ENCODE peak calls at places on chromosomes 13 and 19, in nine cellular contexts. One of them, this sample, is unnamed.

GRCh38 chr13:31945202-31945978 is 86.2 kb upstream of the FRY start:
- DNase-seq in WTC11: no peak
- DNase-seq in NCI-H345: peak; percentile 66
- DNase-seq in SK-MEL-5: peak; percentile 19
- DNase-seq in psoas muscle: peak; percentile 84
- DNase-seq in substantia nigra: no peak
- DNase-seq in transverse colon: peak; percentile 27
- DNase-seq in glomerular endothelial cell: no peak
- DNase-seq in stimulated activated CD4-positive, alpha-beta T cell treated with anti-CD3 and anti-CD28 coated beads, TNF-alpha, amount 100 ng/mL, for 4 hours: no peak
- DNase-seq in this sample: no peak

GRCh38 chr13:80612804-80613203 is 271.9 kb upstream of the SPRY2 start:
- DNase-seq in WTC11: no peak
- DNase-seq in NCI-H345: no peak
- DNase-seq in SK-MEL-5: no peak
- DNase-seq in psoas muscle: no peak
- DNase-seq in substantia nigra: no peak
- DNase-seq in transverse colon: no peak
- DNase-seq in glomerular endothelial cell: no peak
- DNase-seq in stimulated activated CD4-positive, alpha-beta T cell treated with anti-CD3 and anti-CD28 coated beads, TNF-alpha, amount 100 ng/mL, for 4 hours: no peak
- DNase-seq in this sample: no peak

GRCh38 chr13:33740134-33740538 is 77.8 kb upstream of the RFC3 start:
- DNase-seq in WTC11: no peak
- DNase-seq in NCI-H345: no peak
- DNase-seq in SK-MEL-5: peak; percentile 26
- DNase-seq in psoas muscle: no peak
- DNase-seq in substantia nigra: no peak
- DNase-seq in transverse colon: no peak
- DNase-seq in glomerular endothelial cell: no peak
- DNase-seq in stimulated activated CD4-positive, alpha-beta T cell treated with anti-CD3 and anti-CD28 coated beads, TNF-alpha, amount 100 ng/mL, for 4 hours: no peak
- DNase-seq in this sample: no peak

GRCh38 chr13:85729296-85729695 is 69.9 kb downstream of the SLITRK6 start:
- DNase-seq in WTC11: no peak
- DNase-seq in NCI-H345: no peak
- DNase-seq in SK-MEL-5: no peak
- DNase-seq in psoas muscle: no peak
- DNase-seq in substantia nigra: no peak
- DNase-seq in transverse colon: no peak
- DNase-seq in glomerular endothelial cell: no peak
- DNase-seq in stimulated activated CD4-positive, alpha-beta T cell treated with anti-CD3 and anti-CD28 coated beads, TNF-alpha, amount 100 ng/mL, for 4 hours: no peak
- DNase-seq in this sample: no peak

GRCh38 chr19:53892981-53893325 is 11.0 kb downstream of the PRKCG start:
- DNase-seq in WTC11: peak; percentile 69
- DNase-seq in NCI-H345: no peak
- DNase-seq in SK-MEL-5: peak; percentile 35
- DNase-seq in psoas muscle: no peak
- DNase-seq in substantia nigra: no peak
- DNase-seq in transverse colon: no peak
- DNase-seq in glomerular endothelial cell: no peak
- DNase-seq in stimulated activated CD4-positive, alpha-beta T cell treated with anti-CD3 and anti-CD28 coated beads, TNF-alpha, amount 100 ng/mL, for 4 hours: no peak
- DNase-seq in this sample: peak; percentile 67

GRCh38 chr19:19523177-19523576 is 5.5 kb upstream of the YJEFN3 start:
- DNase-seq in WTC11: no peak
- DNase-seq in NCI-H345: no peak
- DNase-seq in SK-MEL-5: no peak
- DNase-seq in psoas muscle: no peak
- DNase-seq in substantia nigra: no peak
- DNase-seq in transverse colon: no peak
- DNase-seq in glomerular endothelial cell: no peak
- DNase-seq in stimulated activated CD4-positive, alpha-beta T cell treated with anti-CD3 and anti-CD28 coated beads, TNF-alpha, amount 100 ng/mL, for 4 hours: no peak
- DNase-seq in this sample: no peak

GRCh38 chr19:24033962-24034342 is 53.0 kb upstream of the ZNF254 start:
- DNase-seq in WTC11: no peak
- DNase-seq in NCI-H345: peak; percentile 36
- DNase-seq in SK-MEL-5: peak; percentile 26
- DNase-seq in psoas muscle: peak; percentile 36
- DNase-seq in substantia nigra: peak; percentile 36
- DNase-seq in transverse colon: peak; percentile 62
- DNase-seq in glomerular endothelial cell: peak; percentile 27
- DNase-seq in stimulated activated CD4-positive, alpha-beta T cell treated with anti-CD3 and anti-CD28 coated beads, TNF-alpha, amount 100 ng/mL, for 4 hours: no peak
- DNase-seq in this sample: peak; percentile 33

GRCh38 chr13:99198630-99199029 is 2.0 kb upstream of the UBAC2 start:
- DNase-seq in WTC11: no peak
- DNase-seq in NCI-H345: no peak
- DNase-seq in SK-MEL-5: no peak
- DNase-seq in psoas muscle: no peak
- DNase-seq in substantia nigra: no peak
- DNase-seq in transverse colon: no peak
- DNase-seq in glomerular endothelial cell: no peak
- DNase-seq in stimulated activated CD4-positive, alpha-beta T cell treated with anti-CD3 and anti-CD28 coated beads, TNF-alpha, amount 100 ng/mL, for 4 hours: no peak
- DNase-seq in this sample: no peak

GRCh38 chr19:29098863-29099481 is 114.0 kb downstream of the UQCRFS1 start:
- DNase-seq in WTC11: no peak
- DNase-seq in NCI-H345: peak; percentile 90
- DNase-seq in SK-MEL-5: no peak
- DNase-seq in psoas muscle: peak; percentile 84
- DNase-seq in substantia nigra: no peak
- DNase-seq in transverse colon: peak; percentile 23
- DNase-seq in glomerular endothelial cell: no peak
- DNase-seq in stimulated activated CD4-positive, alpha-beta T cell treated with anti-CD3 and anti-CD28 coated beads, TNF-alpha, amount 100 ng/mL, for 4 hours: no peak
- DNase-seq in this sample: no peak

GRCh38 chr13:66887088-66887487 is 343.0 kb downstream of the PCDH9 start:
- DNase-seq in WTC11: no peak
- DNase-seq in NCI-H345: peak; percentile 6
- DNase-seq in SK-MEL-5: no peak
- DNase-seq in psoas muscle: no peak
- DNase-seq in substantia nigra: peak; percentile 48
- DNase-seq in transverse colon: no peak
- DNase-seq in glomerular endothelial cell: no peak
- DNase-seq in stimulated activated CD4-positive, alpha-beta T cell treated with anti-CD3 and anti-CD28 coated beads, TNF-alpha, amount 100 ng/mL, for 4 hours: no peak
- DNase-seq in this sample: no peak

GRCh38 chr19:7676854-7677253 is at the start of gene MCEMP1:
- DNase-seq in WTC11: no peak
- DNase-seq in NCI-H345: no peak
- DNase-seq in SK-MEL-5: no peak
- DNase-seq in psoas muscle: no peak
- DNase-seq in substantia nigra: no peak
- DNase-seq in transverse colon: no peak
- DNase-seq in glomerular endothelial cell: no peak
- DNase-seq in stimulated activated CD4-positive, alpha-beta T cell treated with anti-CD3 and anti-CD28 coated beads, TNF-alpha, amount 100 ng/mL, for 4 hours: no peak
- DNase-seq in this sample: no peak

GRCh38 chr19:39390460-39390758 is 497 bp downstream of the PAF1 start:
- DNase-seq in WTC11: no peak
- DNase-seq in NCI-H345: no peak
- DNase-seq in SK-MEL-5: no peak
- DNase-seq in psoas muscle: no peak
- DNase-seq in substantia nigra: no peak
- DNase-seq in transverse colon: peak; percentile 79
- DNase-seq in glomerular endothelial cell: no peak
- DNase-seq in stimulated activated CD4-positive, alpha-beta T cell treated with anti-CD3 and anti-CD28 coated beads, TNF-alpha, amount 100 ng/mL, for 4 hours: peak; percentile 71
- DNase-seq in this sample: no peak

GRCh38 chr19:43318796-43319314 is 34.6 kb upstream of the CD177 start:
- DNase-seq in WTC11: no peak
- DNase-seq in NCI-H345: no peak
- DNase-seq in SK-MEL-5: no peak
- DNase-seq in psoas muscle: no peak
- DNase-seq in substantia nigra: no peak
- DNase-seq in transverse colon: no peak
- DNase-seq in glomerular endothelial cell: no peak
- DNase-seq in stimulated activated CD4-positive, alpha-beta T cell treated with anti-CD3 and anti-CD28 coated beads, TNF-alpha, amount 100 ng/mL, for 4 hours: no peak
- DNase-seq in this sample: no peak

GRCh38 chr13:49655906-49656305 is 27.6 kb downstream of the ARL11 start:
- DNase-seq in WTC11: no peak
- DNase-seq in NCI-H345: no peak
- DNase-seq in SK-MEL-5: peak; percentile 4
- DNase-seq in psoas muscle: no peak
- DNase-seq in substantia nigra: no peak
- DNase-seq in transverse colon: no peak
- DNase-seq in glomerular endothelial cell: no peak
- DNase-seq in stimulated activated CD4-positive, alpha-beta T cell treated with anti-CD3 and anti-CD28 coated beads, TNF-alpha, amount 100 ng/mL, for 4 hours: no peak
- DNase-seq in this sample: no peak

GRCh38 chr13:105069106-105069505 is 1466.4 kb downstream of the EFNB2 start:
- DNase-seq in WTC11: no peak
- DNase-seq in NCI-H345: no peak
- DNase-seq in SK-MEL-5: no peak
- DNase-seq in psoas muscle: no peak
- DNase-seq in substantia nigra: no peak
- DNase-seq in transverse colon: no peak
- DNase-seq in glomerular endothelial cell: no peak
- DNase-seq in stimulated activated CD4-positive, alpha-beta T cell treated with anti-CD3 and anti-CD28 coated beads, TNF-alpha, amount 100 ng/mL, for 4 hours: no peak
- DNase-seq in this sample: no peak

GRCh38 chr19:41705393-41706174 is 2.8 kb upstream of the CEACAM5 start:
- DNase-seq in WTC11: peak; percentile 77
- DNase-seq in NCI-H345: no peak
- DNase-seq in SK-MEL-5: peak; percentile 7
- DNase-seq in psoas muscle: no peak
- DNase-seq in substantia nigra: no peak
- DNase-seq in transverse colon: peak; percentile 55
- DNase-seq in glomerular endothelial cell: no peak
- DNase-seq in stimulated activated CD4-positive, alpha-beta T cell treated with anti-CD3 and anti-CD28 coated beads, TNF-alpha, amount 100 ng/mL, for 4 hours: no peak
- DNase-seq in this sample: no peak

GRCh38 chr19:35899547-35900214 is 659 bp downstream of the NFKBID start:
- DNase-seq in WTC11: peak; percentile 60
- DNase-seq in NCI-H345: peak; percentile 94
- DNase-seq in SK-MEL-5: peak; percentile 76
- DNase-seq in psoas muscle: peak; percentile 81
- DNase-seq in substantia nigra: peak; percentile 67
- DNase-seq in transverse colon: peak; percentile 89
- DNase-seq in glomerular endothelial cell: no peak
- DNase-seq in stimulated activated CD4-positive, alpha-beta T cell treated with anti-CD3 and anti-CD28 coated beads, TNF-alpha, amount 100 ng/mL, for 4 hours: peak; percentile 81
- DNase-seq in this sample: peak; percentile 96

GRCh38 chr13:109074436-109074835 is 445.0 kb downstream of the MYO16 start:
- DNase-seq in WTC11: no peak
- DNase-seq in NCI-H345: no peak
- DNase-seq in SK-MEL-5: no peak
- DNase-seq in psoas muscle: no peak
- DNase-seq in substantia nigra: no peak
- DNase-seq in transverse colon: no peak
- DNase-seq in glomerular endothelial cell: no peak
- DNase-seq in stimulated activated CD4-positive, alpha-beta T cell treated with anti-CD3 and anti-CD28 coated beads, TNF-alpha, amount 100 ng/mL, for 4 hours: no peak
- DNase-seq in this sample: no peak

GRCh38 chr13:109764474-109765292 is 21.7 kb downstream of the IRS2 start:
- DNase-seq in WTC11: no peak
- DNase-seq in NCI-H345: no peak
- DNase-seq in SK-MEL-5: peak; percentile 66
- DNase-seq in psoas muscle: peak; percentile 51
- DNase-seq in substantia nigra: peak; percentile 58
- DNase-seq in transverse colon: no peak
- DNase-seq in glomerular endothelial cell: no peak
- DNase-seq in stimulated activated CD4-positive, alpha-beta T cell treated with anti-CD3 and anti-CD28 coated beads, TNF-alpha, amount 100 ng/mL, for 4 hours: no peak
- DNase-seq in this sample: peak; percentile 72

GRCh38 chr13:47484564-47484963 is 516.5 kb downstream of the SUCLA2 start:
- DNase-seq in WTC11: no peak
- DNase-seq in NCI-H345: peak; percentile 47
- DNase-seq in SK-MEL-5: no peak
- DNase-seq in psoas muscle: no peak
- DNase-seq in substantia nigra: no peak
- DNase-seq in transverse colon: no peak
- DNase-seq in glomerular endothelial cell: no peak
- DNase-seq in stimulated activated CD4-positive, alpha-beta T cell treated with anti-CD3 and anti-CD28 coated beads, TNF-alpha, amount 100 ng/mL, for 4 hours: no peak
- DNase-seq in this sample: no peak

GRCh38 chr19:39425744-39426143 is 10.0 kb downstream of the RPS16 start:
- DNase-seq in WTC11: no peak
- DNase-seq in NCI-H345: no peak
- DNase-seq in SK-MEL-5: no peak
- DNase-seq in psoas muscle: no peak
- DNase-seq in substantia nigra: no peak
- DNase-seq in transverse colon: no peak
- DNase-seq in glomerular endothelial cell: no peak
- DNase-seq in stimulated activated CD4-positive, alpha-beta T cell treated with anti-CD3 and anti-CD28 coated beads, TNF-alpha, amount 100 ng/mL, for 4 hours: no peak
- DNase-seq in this sample: no peak

GRCh38 chr19:8352134-8352827 is 9.2 kb upstream of the KANK3 start:
- DNase-seq in WTC11: no peak
- DNase-seq in NCI-H345: no peak
- DNase-seq in SK-MEL-5: no peak
- DNase-seq in psoas muscle: no peak
- DNase-seq in substantia nigra: no peak
- DNase-seq in transverse colon: no peak
- DNase-seq in glomerular endothelial cell: no peak
- DNase-seq in stimulated activated CD4-positive, alpha-beta T cell treated with anti-CD3 and anti-CD28 coated beads, TNF-alpha, amount 100 ng/mL, for 4 hours: no peak
- DNase-seq in this sample: no peak

GRCh38 chr13:44132710-44133109 is 240.9 kb upstream of the SERP2 start:
- DNase-seq in WTC11: no peak
- DNase-seq in NCI-H345: no peak
- DNase-seq in SK-MEL-5: no peak
- DNase-seq in psoas muscle: peak; percentile 75
- DNase-seq in substantia nigra: peak; percentile 28
- DNase-seq in transverse colon: peak; percentile 21
- DNase-seq in glomerular endothelial cell: peak; percentile 39
- DNase-seq in stimulated activated CD4-positive, alpha-beta T cell treated with anti-CD3 and anti-CD28 coated beads, TNF-alpha, amount 100 ng/mL, for 4 hours: no peak
- DNase-seq in this sample: no peak

GRCh38 chr19:4980838-4981680 is 12.1 kb downstream of the KDM4B start:
- DNase-seq in WTC11: peak; percentile 54
- DNase-seq in NCI-H345: no peak
- DNase-seq in SK-MEL-5: no peak
- DNase-seq in psoas muscle: no peak
- DNase-seq in substantia nigra: no peak
- DNase-seq in transverse colon: no peak
- DNase-seq in glomerular endothelial cell: no peak
- DNase-seq in stimulated activated CD4-positive, alpha-beta T cell treated with anti-CD3 and anti-CD28 coated beads, TNF-alpha, amount 100 ng/mL, for 4 hours: no peak
- DNase-seq in this sample: no peak

GRCh38 chr19:46339491-46339890 is 7.4 kb upstream of the PPP5C start:
- DNase-seq in WTC11: no peak
- DNase-seq in NCI-H345: no peak
- DNase-seq in SK-MEL-5: no peak
- DNase-seq in psoas muscle: no peak
- DNase-seq in substantia nigra: no peak
- DNase-seq in transverse colon: no peak
- DNase-seq in glomerular endothelial cell: no peak
- DNase-seq in stimulated activated CD4-positive, alpha-beta T cell treated with anti-CD3 and anti-CD28 coated beads, TNF-alpha, amount 100 ng/mL, for 4 hours: no peak
- DNase-seq in this sample: no peak

GRCh38 chr19:17236414-17236716 is 9.4 kb downstream of the NR2F6 start:
- DNase-seq in WTC11: no peak
- DNase-seq in NCI-H345: no peak
- DNase-seq in SK-MEL-5: no peak
- DNase-seq in psoas muscle: no peak
- DNase-seq in substantia nigra: no peak
- DNase-seq in transverse colon: peak; percentile 55
- DNase-seq in glomerular endothelial cell: no peak
- DNase-seq in stimulated activated CD4-positive, alpha-beta T cell treated with anti-CD3 and anti-CD28 coated beads, TNF-alpha, amount 100 ng/mL, for 4 hours: no peak
- DNase-seq in this sample: no peak

GRCh38 chr19:19900124-19900523 is 622 bp upstream of the ZNF93 start:
- DNase-seq in WTC11: no peak
- DNase-seq in NCI-H345: no peak
- DNase-seq in SK-MEL-5: no peak
- DNase-seq in psoas muscle: no peak
- DNase-seq in substantia nigra: no peak
- DNase-seq in transverse colon: no peak
- DNase-seq in glomerular endothelial cell: peak; percentile 47
- DNase-seq in stimulated activated CD4-positive, alpha-beta T cell treated with anti-CD3 and anti-CD28 coated beads, TNF-alpha, amount 100 ng/mL, for 4 hours: no peak
- DNase-seq in this sample: peak; percentile 39

GRCh38 chr13:106799731-106800335 is 231.9 kb upstream of the ARGLU1 start:
- DNase-seq in WTC11: no peak
- DNase-seq in NCI-H345: no peak
- DNase-seq in SK-MEL-5: no peak
- DNase-seq in psoas muscle: no peak
- DNase-seq in substantia nigra: no peak
- DNase-seq in transverse colon: no peak
- DNase-seq in glomerular endothelial cell: no peak
- DNase-seq in stimulated activated CD4-positive, alpha-beta T cell treated with anti-CD3 and anti-CD28 coated beads, TNF-alpha, amount 100 ng/mL, for 4 hours: no peak
- DNase-seq in this sample: no peak

GRCh38 chr19:50551713-50552187 is 16.5 kb downstream of the LRRC4B start:
- DNase-seq in WTC11: no peak
- DNase-seq in NCI-H345: no peak
- DNase-seq in SK-MEL-5: no peak
- DNase-seq in psoas muscle: no peak
- DNase-seq in substantia nigra: peak; percentile 81
- DNase-seq in transverse colon: no peak
- DNase-seq in glomerular endothelial cell: no peak
- DNase-seq in stimulated activated CD4-positive, alpha-beta T cell treated with anti-CD3 and anti-CD28 coated beads, TNF-alpha, amount 100 ng/mL, for 4 hours: no peak
- DNase-seq in this sample: no peak

This sample was measured in D341Med.